ENCODE peak calls at places on chromosomes 5 and 9, in five cellular contexts. V, L, A, T and R are unnamed samples. For H3K36me3, the result is how much of the 10 kb centered on the place peaks cover.

GRCh38 chr5:176609724-176610429 is at the start of gene GPRIN1:
- DNase-seq in V (peak), T (no peak), L (no peak), A (peak), R (no peak)

GRCh38 chr5:33772276-33772990 is 119.4 kb downstream of the ADAMTS12 start:
- DNase-seq in V (no peak), L (peak), T (no peak), A (no peak), R (no peak)

GRCh38 chr5:33890633-33891032 is 1.2 kb downstream of the ADAMTS12 start:
- DNase-seq in A (no peak), V (no peak), L (peak), T (no peak), R (peak)

GRCh38 chr5:110896901-110897300 is 158.1 kb downstream of the SLC25A46 start:
- DNase-seq in T (no peak), A (no peak), V (no peak), L (peak), R (peak)

GRCh38 chr9:13728917-13729811 is 449.7 kb upstream of the MPDZ start:
- DNase-seq in T (no peak), V (no peak), A (peak), L (peak), R (no peak)

GRCh38 chr9:130938184-130938651 is 829 bp downstream of the FIBCD1 start:
- DNase-seq in L (no peak), T (no peak), V (peak), A (no peak), R (no peak)

GRCh38 chr5:35136386-35136785 is 88.6 kb upstream of the AGXT2 start:
- DNase-seq in L (peak), A (no peak), T (no peak), V (no peak), R (peak)

GRCh38 chr9:101437806-101438232 is 2.2 kb upstream of the ALDOB start:
- DNase-seq in V (no peak), L (no peak), T (no peak), A (no peak), R (no peak)

GRCh38 chr5:176564002-176564401 is 14.9 kb downstream of the CDHR2 start:
- DNase-seq in T (no peak), L (no peak), V (no peak), A (no peak), R (peak)

GRCh38 chr5:127673401-127673800 is 24.5 kb downstream of the CTXN3 start:
- DNase-seq in T (no peak), L (no peak), A (no peak), V (no peak), R (no peak)

GRCh38 chr9:96304230-96304629 is 2.3 kb upstream of the HSD17B3 start:
- DNase-seq in L (no peak), V (no peak), T (no peak), A (no peak), R (no peak)

GRCh38 chr5:123365163-123365562 is 58.0 kb downstream of the CEP120 start:
- DNase-seq in T (no peak), A (no peak), L (no peak), V (no peak), R (no peak)

GRCh38 chr5:150637245-150638052 is 3.0 kb upstream of the SYNPO start:
- DNase-seq in A (peak), T (no peak), L (peak), V (peak), R (peak)

GRCh38 chr5:42855811-42856210 is 44.1 kb upstream of the SELENOP start:
- DNase-seq in T (no peak), V (no peak), L (no peak), A (no peak), R (no peak)

GRCh38 chr5:22372376-22372775 is 480.8 kb downstream of the CDH12 start:
- DNase-seq in V (no peak), L (peak), A (no peak), T (no peak), R (no peak)

GRCh38 chr5:10588779-10589447 is 25.0 kb downstream of the ANKRD33B start:
- DNase-seq in L (no peak), V (no peak), A (no peak), T (no peak), R (no peak)

GRCh38 chr5:171205375-171205774 is 103.7 kb upstream of the TLX3 start:
- DNase-seq in A (no peak), V (no peak), L (no peak), T (no peak), R (no peak)

GRCh38 chr5:106267256-106267655 is 1403.5 kb downstream of the EFNA5 start:
- DNase-seq in L (no peak), A (no peak), V (no peak), T (no peak), R (no peak)

GRCh38 chr5:106258591-106259125 is 1412.1 kb downstream of the EFNA5 start:
- DNase-seq in V (no peak), T (no peak), A (no peak), L (peak), R (peak)

DNA sequence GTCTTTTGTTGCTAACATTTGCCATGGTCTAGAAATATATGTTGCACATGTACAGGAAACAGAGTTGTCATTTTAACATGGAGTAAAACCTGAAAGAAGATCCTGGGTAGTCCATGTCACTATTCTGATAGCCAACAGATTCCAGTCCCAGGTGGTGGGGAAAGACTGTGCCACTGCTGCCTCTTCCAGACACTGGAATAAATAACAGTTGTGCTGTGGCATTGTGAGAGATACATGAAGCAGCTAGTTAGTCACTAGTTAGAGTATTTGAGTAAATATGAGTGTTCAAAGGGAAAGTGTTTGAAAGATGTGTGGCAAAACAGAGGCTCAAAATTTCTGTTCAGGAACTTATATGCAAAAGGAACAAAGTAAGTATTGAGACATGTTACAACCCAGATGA is 1408.3 kb downstream of the EFNA5 start:
- DNase-seq in A (no peak), L (no peak), V (no peak), T (no peak), R (no peak)
- H3K4me3 ChIP-seq in A (no peak), L (no peak), V (no peak), T (no peak), R (no peak)

GRCh38 chr9:69237702-69238295 is 63.7 kb downstream of the TJP2 start:
- DNase-seq in V (no peak), L (no peak), A (no peak), T (no peak), R (no peak)

GRCh38 chr9:69229367-69229766 is 55.3 kb downstream of the TJP2 start:
- DNase-seq in T (no peak), A (no peak), V (no peak), L (no peak), R (no peak)

GRCh38 chr9:69236188-69236587 is 62.1 kb downstream of the TJP2 start:
- DNase-seq in V (no peak), T (no peak), L (no peak), A (no peak), R (no peak)

GRCh38 chr9:69234683-69235082 is 60.6 kb downstream of the TJP2 start:
- DNase-seq in L (no peak), V (no peak), A (no peak), T (no peak), R (no peak)
- H3K36me3 ChIP-seq in L (under half), V (half or more), A (under half), T (half or more), R (under half)

GRCh38 chr9:8430945-8431344 is 631.4 kb upstream of the DMAC1 start:
- DNase-seq in V (no peak), A (no peak), L (no peak), T (no peak), R (no peak)
- H3K27ac ChIP-seq in V (no peak), A (no peak), L (no peak), T (no peak), R (no peak)

DNA sequence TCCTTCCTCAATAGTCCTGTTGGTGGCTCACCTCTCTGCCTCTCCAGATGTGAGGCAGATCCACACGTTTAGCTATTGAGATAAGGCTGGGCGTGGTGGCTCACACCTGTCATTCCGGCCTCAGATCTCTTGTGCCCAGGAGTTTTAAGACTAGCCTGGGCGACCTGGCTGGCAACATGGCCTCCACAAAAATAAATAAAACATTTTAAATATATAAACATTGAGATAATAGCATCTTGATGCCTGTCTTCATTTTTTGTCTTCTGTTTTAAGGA is 1.4 kb upstream of the TMEM250 start:
- DNase-seq in V (no peak), A (no peak), T (no peak), L (no peak), R (no peak)
- H3K4me3 ChIP-seq in V (no peak), A (no peak), T (peak), L (no peak), R (no peak)